ENCODE peak calls at places on chromosomes 6 and 20, in four cellular contexts. A is brain microvascular endothelial cell, D is uterus, V is psoas muscle. R is an unnamed sample.

GRCh38 chr6:1321715-1322114 is 9.8 kb downstream of the FOXQ1 start:
- DNase-seq in A (no peak), D (no peak), V (no peak), R (no peak)

GRCh38 chr6:87756858-87757257 is 54.8 kb upstream of the AKIRIN2 start:
- DNase-seq in D (no peak), A (peak; percentile 68), V (no peak), R (no peak)

GRCh38 chr6:139732451-139732850 is 358.0 kb upstream of the CITED2 start:
- DNase-seq in D (peak; percentile 26), A (peak; percentile 67), V (peak; percentile 53), R (peak; percentile 69)

GRCh38 chr6:2857580-2858337 is 16.1 kb upstream of the SERPINB1 start:
- DNase-seq in V (no peak), D (no peak), A (peak; percentile 77), R (no peak)

GRCh38 chr20:40749985-40750506 is 61.0 kb upstream of the MAFB start:
- DNase-seq in V (no peak), D (no peak), A (no peak), R (peak; percentile 35)

GRCh38 chr6:117938324-117938995 is 31.4 kb downstream of the SLC35F1 start:
- DNase-seq in V (no peak), A (no peak), D (peak; percentile 26), R (no peak)

GRCh38 chr6:6752129-6752528 is 163.6 kb downstream of the LY86 start:
- DNase-seq in D (no peak), A (no peak), V (no peak), R (no peak)

GRCh38 chr6:85706272-85706671 is 63.6 kb upstream of the SYNCRIP start:
- DNase-seq in D (no peak), V (no peak), A (no peak), R (no peak)

GRCh38 chr6:55866110-55866509 is 9.3 kb downstream of the BMP5 start:
- DNase-seq in A (no peak), V (no peak), D (no peak), R (no peak)

GRCh38 chr20:31684153-31685003 is 38.3 kb downstream of the BCL2L1 start:
- DNase-seq in A (no peak), D (no peak), V (no peak), R (no peak)

GRCh38 chr6:156058356-156058755 is 602.7 kb upstream of the NOX3 start:
- DNase-seq in V (no peak), A (no peak), D (no peak), R (no peak)

GRCh38 chr6:50826037-50826761 is 7.5 kb downstream of the TFAP2B start:
- DNase-seq in A (no peak), D (no peak), V (no peak), R (no peak)

GRCh38 chr20:20568604-20569205 is 143.7 kb downstream of the RALGAPA2 start:
- DNase-seq in D (no peak), V (no peak), A (peak; percentile 27), R (no peak)

GRCh38 chr6:81552644-81553043 is 199.8 kb downstream of the TENT5A start:
- DNase-seq in D (no peak), A (no peak), V (no peak), R (no peak)

GRCh38 chr6:56293756-56294155 is 46.4 kb upstream of the COL21A1 start:
- DNase-seq in V (no peak), A (no peak), D (no peak), R (no peak)

GRCh38 chr6:30463651-30464618 is 25.4 kb upstream of the HLA-E start:
- DNase-seq in A (no peak), D (no peak), V (peak; percentile 62), R (no peak)

GRCh38 chr20:2396241-2396814 is 15.6 kb downstream of the TGM6 start:
- DNase-seq in D (no peak), V (no peak), A (no peak), R (no peak)

GRCh38 chr6:41517473-41517872 is 28.7 kb upstream of the FOXP4 start:
- DNase-seq in V (no peak), A (no peak), D (no peak), R (no peak)

GRCh38 chr20:23152308-23152892 is 66.3 kb upstream of the CD93 start:
- DNase-seq in D (peak; percentile 53), A (peak; percentile 90), V (peak; percentile 95), R (peak; percentile 98)

GRCh38 chr6:100378576-100378975 is 86.1 kb downstream of the SIM1 start:
- DNase-seq in A (no peak), D (no peak), V (no peak), R (no peak)

GRCh38 chr6:91376686-91377085 is 789.8 kb upstream of the MAP3K7 start:
- DNase-seq in D (no peak), A (no peak), V (no peak), R (no peak)

GRCh38 chr6:36443951-36444428 is 1.2 kb downstream of the KCTD20 start:
- DNase-seq in D (no peak), V (no peak), A (no peak), R (no peak)

GRCh38 chr6:140077712-140078551 is 703.5 kb upstream of the CITED2 start:
- DNase-seq in A (no peak), V (no peak), D (no peak), R (no peak)

GRCh38 chr6:123226398-123226797 is 230.4 kb downstream of the CLVS2 start:
- DNase-seq in D (no peak), V (no peak), A (no peak), R (no peak)

GRCh38 chr6:123223461-123223860 is 227.4 kb downstream of the CLVS2 start:
- DNase-seq in D (no peak), A (no peak), V (no peak), R (no peak)

DNA sequence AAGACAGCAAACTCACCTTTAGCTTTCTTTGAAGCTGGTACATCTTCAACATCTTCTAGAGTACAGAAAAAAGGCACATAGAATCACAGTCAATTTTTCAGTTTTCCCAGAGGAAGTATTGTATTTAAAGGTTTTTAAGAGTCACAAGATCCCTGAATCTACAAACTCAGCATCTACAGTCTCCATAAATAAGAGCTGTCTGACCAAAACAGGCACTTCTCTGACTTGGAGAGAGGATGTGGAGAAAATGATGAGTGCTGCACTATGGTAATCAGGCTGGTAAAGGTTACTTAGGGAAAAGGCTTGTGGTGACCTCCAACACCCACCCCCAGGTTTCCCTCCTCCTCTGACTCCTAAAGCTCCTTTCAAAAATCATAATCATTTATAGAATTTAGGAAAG is 228.0 kb downstream of the CLVS2 start:
- DNase-seq in D (no peak), A (no peak), V (no peak), R (no peak)
- H3K27ac ChIP-seq in D (no peak overlapping the region), A (no peak overlapping the region), V (no peak overlapping the region), R (peak overlapping the region; percentile 79)

DNA sequence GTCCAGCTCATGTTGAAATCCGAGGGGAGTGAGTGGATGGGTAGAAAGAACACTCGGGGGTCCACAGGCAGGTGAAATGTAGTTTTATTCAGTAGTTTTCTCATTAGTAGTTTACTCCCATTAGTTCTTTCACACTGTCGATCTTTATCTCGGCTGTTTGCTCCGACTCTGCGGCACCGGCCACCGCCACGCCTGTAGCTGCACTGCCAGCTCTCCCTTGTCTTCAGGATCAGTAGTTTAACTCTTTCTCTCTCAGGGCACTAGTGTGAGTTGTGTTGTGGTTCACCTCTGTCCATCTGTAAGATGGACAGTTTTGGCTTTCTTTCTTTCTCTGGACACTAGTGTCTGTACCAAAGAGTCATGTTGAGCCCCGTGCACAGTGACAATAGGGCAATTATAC is 195.7 kb downstream of the LMBRD1 start:
- DNase-seq in A (no peak), D (no peak), V (no peak), R (no peak)
- H3K27ac ChIP-seq in A (no peak overlapping the region), D (no peak overlapping the region), V (no peak overlapping the region), R (no peak overlapping the region)

DNA sequence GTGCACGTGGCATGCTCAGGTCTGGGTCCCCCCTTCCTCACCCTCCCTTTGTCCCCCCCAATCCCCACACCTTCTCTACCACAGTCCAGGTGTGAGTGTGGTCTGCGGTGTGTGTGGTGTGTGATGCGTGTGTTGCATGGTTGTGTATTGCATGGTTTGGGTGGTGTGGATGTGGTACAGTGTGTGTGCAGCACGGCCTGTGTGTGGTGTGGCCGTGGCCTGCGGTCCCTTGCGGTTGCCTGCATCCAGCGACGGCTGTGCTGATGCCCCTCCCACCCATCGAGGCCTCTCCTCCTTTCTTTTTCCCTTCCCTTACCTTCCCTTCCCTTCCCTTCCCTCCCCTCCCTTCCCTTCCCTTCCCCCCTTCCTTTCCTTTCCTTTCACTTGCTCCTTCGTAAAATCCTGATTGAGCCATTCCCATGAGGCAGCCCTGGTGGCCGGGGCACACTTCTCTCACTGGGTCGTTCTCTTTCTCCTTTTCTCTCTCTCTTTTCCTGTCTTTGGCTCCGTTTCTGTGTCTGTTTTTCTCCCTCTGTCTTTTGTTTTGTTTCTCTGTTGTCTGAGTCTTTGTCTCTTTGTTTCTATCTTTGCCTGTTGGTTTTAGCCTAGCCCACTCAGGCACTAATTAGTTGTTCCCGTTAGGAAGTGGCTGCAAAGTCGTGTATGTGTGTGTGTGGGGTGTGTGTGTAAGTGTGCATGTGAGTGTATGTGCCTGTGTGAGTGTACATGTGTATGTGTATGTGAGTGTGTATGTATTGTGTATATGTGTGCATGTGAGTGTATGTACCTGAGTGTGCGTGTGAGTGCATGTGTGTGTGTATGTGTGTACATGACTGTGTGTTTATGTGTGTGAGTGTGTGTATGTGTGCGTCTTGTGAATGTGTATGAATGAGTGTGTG is 65.7 kb downstream of the SRC start:
- DNase-seq in D (no peak), A (no peak), V (no peak), R (no peak)
- H3K27ac ChIP-seq in D (no peak overlapping the region), A (no peak overlapping the region), V (no peak overlapping the region), R (no peak overlapping the region)

GRCh38 chr20:24617757-24618450 is 148.5 kb downstream of the SYNDIG1 start:
- DNase-seq in D (no peak), V (no peak), A (no peak), R (no peak)

GRCh38 chr20:24618739-24619138 is 149.3 kb downstream of the SYNDIG1 start:
- DNase-seq in V (no peak), D (no peak), A (no peak), R (no peak)

GRCh38 chr20:24617080-24617432 is 147.6 kb downstream of the SYNDIG1 start:
- DNase-seq in D (no peak), A (no peak), V (no peak), R (no peak)

GRCh38 chr20:24620937-24621519 is 151.6 kb downstream of the SYNDIG1 start:
- DNase-seq in D (no peak), A (no peak), V (no peak), R (no peak)

GRCh38 chr20:24619212-24619611 is 149.8 kb downstream of the SYNDIG1 start:
- DNase-seq in A (no peak), D (no peak), V (no peak), R (no peak)
- H3K27ac ChIP-seq in A (no peak overlapping the region), D (no peak overlapping the region), V (no peak overlapping the region), R (no peak overlapping the region)

GRCh38 chr6:158017621-158018369 is 36.1 kb downstream of the SYNJ2 start:
- DNase-seq in D (no peak), V (no peak), A (no peak), R (no peak)
- H3K27ac ChIP-seq in D (no peak overlapping the region), V (no peak overlapping the region), A (peak overlapping the region; percentile 82), R (no peak overlapping the region)

DNA sequence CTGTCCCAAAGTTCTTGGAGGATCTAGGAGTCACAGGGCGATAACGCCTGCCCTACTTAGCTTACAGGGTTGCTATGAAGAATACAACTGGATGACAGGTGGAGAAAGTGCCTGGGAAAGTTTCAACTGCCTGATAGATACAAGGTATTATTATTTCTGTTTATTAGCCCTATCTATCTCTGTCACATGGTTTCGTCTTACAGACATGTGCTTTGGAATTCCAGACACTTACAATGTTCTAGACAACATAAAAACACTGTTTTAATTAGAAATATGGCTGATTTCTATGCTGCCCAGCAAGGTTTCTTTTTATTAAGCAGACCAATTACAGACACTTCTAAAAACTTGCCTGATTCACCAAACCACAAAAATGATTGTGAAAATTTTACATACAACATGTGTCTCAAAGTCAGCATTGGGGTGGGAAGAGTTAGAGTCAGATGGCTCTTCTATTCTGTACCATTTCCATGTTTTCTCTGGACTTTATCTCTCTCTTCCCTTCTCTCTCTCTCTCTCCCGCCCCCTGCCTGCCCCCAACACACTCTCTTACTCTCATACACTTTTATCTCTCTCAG is 50.0 kb downstream of the GJA10 start:
- DNase-seq in A (no peak), D (no peak), V (no peak), R (no peak)
- H3K27ac ChIP-seq in A (no peak overlapping the region), D (no peak overlapping the region), V (no peak overlapping the region), R (no peak overlapping the region)

R was measured in gastrocnemius medialis.